ENCODE peak calls at places on chromosome 9, in four cellular contexts. Q, A, C and F are unnamed samples.

GRCh38 chr9:86135374-86135773 is 36.0 kb upstream of the GOLM1 start:
- DNase-seq in Q (no peak), A (no peak), C (no peak), F (peak; percentile 19)

GRCh38 chr9:2271426-2271825 is 256.3 kb downstream of the SMARCA2 start:
- DNase-seq in Q (peak; percentile 27), A (peak; percentile 88), C (peak; percentile 33), F (no peak)

GRCh38 chr9:97905228-97905627 is 17.1 kb downstream of the TRMO start:
- DNase-seq in Q (no peak), A (no peak), C (no peak), F (no peak)

GRCh38 chr9:1982074-1982473 is 33.1 kb upstream of the SMARCA2 start:
- DNase-seq in Q (no peak), A (no peak), C (no peak), F (no peak)

GRCh38 chr9:116635908-116636307 is 51.2 kb upstream of the TRIM32 start:
- DNase-seq in Q (no peak), A (no peak), C (no peak), F (no peak)

GRCh38 chr9:107542401-107542800 is 52.8 kb upstream of the KLF4 start:
- DNase-seq in Q (peak; percentile 24), A (no peak), C (no peak), F (no peak)

GRCh38 chr9:38393128-38393809 is 767 bp downstream of the ALDH1B1 start:
- DNase-seq in Q (no peak), A (no peak), C (no peak), F (no peak)

GRCh38 chr9:37800631-37801286 is at the start of gene DCAF10:
- DNase-seq in Q (peak; percentile 76), A (peak; percentile 91), C (peak; percentile 73), F (peak; percentile 80)

GRCh38 chr9:4987996-4988421 is 2.9 kb downstream of the JAK2 start:
- DNase-seq in Q (peak; percentile 77), A (peak; percentile 71), C (peak; percentile 77), F (peak; percentile 70)

GRCh38 chr9:86281577-86282076 is 711 bp downstream of the ISCA1 start:
- DNase-seq in Q (peak; percentile 31), A (peak; percentile 72), C (peak; percentile 3), F (no peak)

GRCh38 chr9:137295313-137296213 is 6.5 kb downstream of the NRARP start:
- DNase-seq in Q (no peak), A (peak; percentile 66), C (peak; percentile 41), F (no peak)